ENCODE peak calls at places on chromosomes 1 and 21, in four cellular contexts. Z is mesendoderm; B is mucosa of descending colon; Y is CD8-positive, alpha-beta memory T cell. O is an unnamed sample.

GRCh38 chr1:62082456-62083363 is 111.9 kb upstream of the L1TD1 start:
- DNase-seq in Y (no peak), Z (peak; percentile 70), B (peak; percentile 58), O (peak; percentile 50)

GRCh38 chr1:205147191-205147590 is 25.4 kb upstream of the RBBP5 start:
- DNase-seq in Z (no peak), Y (no peak), B (no peak), O (no peak)

GRCh38 chr1:59015708-59016107 is 231.9 kb upstream of the JUN start:
- DNase-seq in Z (peak; percentile 89), B (no peak), Y (no peak), O (no peak)

GRCh38 chr1:38512024-38512623 is 347.4 kb downstream of the RRAGC start:
- DNase-seq in B (no peak), Y (no peak), Z (peak; percentile 48), O (no peak)

GRCh38 chr21:39048574-39048973 is 134.7 kb downstream of the PSMG1 start:
- DNase-seq in Y (no peak), B (no peak), Z (no peak), O (no peak)

GRCh38 chr21:45141507-45141906 is 67.1 kb downstream of the ADARB1 start:
- DNase-seq in Y (no peak), B (no peak), Z (no peak), O (no peak)

GRCh38 chr1:24898152-24898908 is 31.7 kb downstream of the RUNX3 start:
- DNase-seq in B (peak; percentile 79), Z (peak; percentile 55), Y (peak; percentile 36), O (peak; percentile 48)

GRCh38 chr1:232507571-232507970 is 122.4 kb downstream of the SIPA1L2 start:
- DNase-seq in Z (peak; percentile 65), B (no peak), Y (no peak), O (no peak)

GRCh38 chr1:243701872-243702271 is 148.2 kb downstream of the AKT3 start:
- DNase-seq in B (no peak), Y (no peak), Z (no peak), O (no peak)

GRCh38 chr1:154353460-154353904 is 28.2 kb downstream of the ATP8B2 start:
- DNase-seq in Z (peak; percentile 79), B (peak; percentile 61), Y (no peak), O (no peak)

GRCh38 chr1:27970401-27970800 is 10.6 kb downstream of the XKR8 start:
- DNase-seq in Y (no peak), B (no peak), Z (no peak), O (no peak)

GRCh38 chr1:228216371-228217320 is 8.8 kb downstream of the OBSCN start:
- DNase-seq in B (no peak), Z (no peak), Y (no peak), O (no peak)

GRCh38 chr1:151494741-151495281 is 16.4 kb upstream of the CGN start:
- DNase-seq in Y (no peak), Z (peak; percentile 85), B (no peak), O (no peak)

GRCh38 chr1:109619655-109620395 is at the start of gene AMPD2:
- DNase-seq in Y (peak; percentile 66), Z (peak; percentile 85), B (peak; percentile 83), O (peak; percentile 77)

GRCh38 chr1:167710836-167711235 is 10.9 kb upstream of the MPZL1 start:
- DNase-seq in Y (no peak), B (no peak), Z (no peak), O (no peak)

GRCh38 chr1:31745898-31746668 is 18.1 kb downstream of the ADGRB2 start:
- DNase-seq in B (no peak), Y (no peak), Z (no peak), O (no peak)

GRCh38 chr21:27033467-27033866 is 66.6 kb upstream of the ADAMTS5 start:
- DNase-seq in Y (no peak), Z (no peak), B (no peak), O (no peak)

GRCh38 chr1:87957331-87957730 is 628.7 kb downstream of the LMO4 start:
- DNase-seq in Y (no peak), Z (no peak), B (no peak), O (no peak)

GRCh38 chr1:111446967-111447892 is 1.8 kb downstream of the WDR77 start:
- DNase-seq in B (peak; percentile 19), Z (no peak), Y (no peak), O (no peak)
- H3K4me3 ChIP-seq in B (no peak overlapping the region), Z (no peak overlapping the region), Y (peak overlapping the region; percentile 98), O (peak overlapping the region; percentile 97)

GRCh38 chr1:184982002-184982954 is 8.0 kb upstream of the NIBAN1 start:
- DNase-seq in Z (peak; percentile 72), Y (peak; percentile 70), B (peak; percentile 86), O (peak; percentile 64)
- H3K4me3 ChIP-seq in Z (no peak overlapping the region), Y (no peak overlapping the region), B (no peak overlapping the region), O (no peak overlapping the region)

DNA sequence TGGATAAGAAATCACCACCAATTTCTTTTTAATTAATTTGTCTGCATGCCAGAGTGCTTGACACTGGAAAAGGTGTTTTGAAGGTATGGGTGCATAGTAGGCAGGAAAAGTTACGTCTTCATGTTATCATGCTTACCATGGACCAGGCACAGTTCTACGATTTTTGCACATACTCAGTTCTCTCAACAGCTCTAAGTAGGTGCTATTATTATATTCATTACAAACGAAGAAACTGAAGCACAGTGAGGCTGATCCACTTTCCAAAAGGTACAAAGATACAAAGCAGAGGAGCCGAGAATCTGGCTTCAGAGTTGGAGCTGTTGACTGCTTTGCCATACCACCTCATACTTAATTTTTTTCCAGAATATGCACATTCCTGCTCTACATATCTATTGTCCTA is 306.4 kb downstream of the PBX1 start:
- DNase-seq in Z (no peak), B (no peak), Y (no peak), O (no peak)
- H3K4me3 ChIP-seq in Z (no peak overlapping the region), B (no peak overlapping the region), Y (no peak overlapping the region), O (no peak overlapping the region)

GRCh38 chr1:235997049-235997448 is 67.8 kb downstream of the NID1 start:
- DNase-seq in B (no peak), Y (no peak), Z (no peak), O (no peak)

GRCh38 chr1:235998812-235999211 is 66.1 kb downstream of the NID1 start:
- DNase-seq in B (no peak), Z (no peak), Y (peak; percentile 37), O (no peak)

GRCh38 chr1:236000781-236001180 is 64.1 kb downstream of the NID1 start:
- DNase-seq in B (no peak), Z (no peak), Y (no peak), O (no peak)

GRCh38 chr1:235997916-235998315 is 67.0 kb downstream of the NID1 start:
- DNase-seq in B (no peak), Y (no peak), Z (no peak), O (no peak)

DNA sequence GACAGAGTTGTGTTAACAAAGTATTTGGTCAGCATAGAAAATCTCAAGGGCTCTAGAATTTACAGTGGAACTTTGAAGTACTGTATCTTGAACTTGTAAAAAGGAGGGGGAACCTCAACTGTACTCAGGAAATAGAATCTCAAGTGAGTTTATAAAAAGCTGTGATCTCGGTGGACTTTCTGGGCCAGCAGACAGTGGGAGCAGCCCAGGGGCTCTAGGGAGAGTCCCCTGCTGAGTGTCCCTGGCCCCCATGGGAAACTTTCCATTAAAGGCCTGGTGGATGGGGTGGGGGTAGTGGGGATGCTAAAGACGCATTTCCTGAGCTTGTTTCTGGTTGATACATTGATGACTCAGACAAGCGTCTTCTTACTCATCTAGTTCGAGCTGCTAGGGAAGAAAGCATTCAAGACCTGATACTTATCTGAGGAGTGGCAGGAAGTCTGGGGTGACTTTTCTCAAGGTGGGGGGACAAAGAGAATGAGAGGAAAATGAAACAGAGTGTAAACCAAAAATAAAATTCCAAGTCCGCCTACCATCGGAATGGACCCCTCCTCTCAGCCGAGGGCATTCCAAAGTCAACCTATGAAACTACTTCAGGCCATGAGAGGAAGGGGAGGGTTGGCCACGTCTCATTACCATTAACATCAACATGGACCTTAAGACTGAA is 65.5 kb downstream of the NID1 start:
- DNase-seq in Y (peak; percentile 60), Z (peak; percentile 90), B (no peak), O (peak; percentile 16)
- H3K4me3 ChIP-seq in Y (no peak overlapping the region), Z (no peak overlapping the region), B (no peak overlapping the region), O (no peak overlapping the region)

O was measured in NT2/D1.